ENCODE peak calls at places on chromosome 4, in six cellular contexts. K is upper lobe of left lung, N is epithelial cell of esophagus, C is body of pancreas, M is B cell, O is tibial nerve. Y is an unnamed sample.

GRCh38 chr4:139921551-139922184 is 232.3 kb downstream of the MAML3 start:
- DNase-seq in K (no peak), N (no peak), C (peak; percentile 79), M (no peak), O (no peak), Y (no peak)

GRCh38 chr4:53313510-53313909 is 52.4 kb downstream of the SCFD2 start:
- DNase-seq in K (no peak), N (peak; percentile 38), C (no peak), M (no peak), O (no peak), Y (no peak)

GRCh38 chr4:109942292-109942926 is 29.7 kb downstream of the EGF start:
- DNase-seq in K (no peak), N (peak; percentile 69), C (peak; percentile 65), M (no peak), O (no peak), Y (no peak)

GRCh38 chr4:84733343-84734033 is 150.6 kb downstream of the CDS1 start:
- DNase-seq in K (no peak), N (no peak), C (no peak), M (no peak), O (no peak), Y (no peak)

GRCh38 chr4:16868674-16869073 is 29.8 kb downstream of the LDB2 start:
- DNase-seq in K (no peak), N (no peak), C (no peak), M (no peak), O (no peak), Y (no peak)

GRCh38 chr4:166143227-166143626 is 270.2 kb downstream of the TLL1 start:
- DNase-seq in K (no peak), N (peak; percentile 25), C (no peak), M (no peak), O (no peak), Y (no peak)

GRCh38 chr4:52983563-52984303 is 121.6 kb downstream of the RASL11B start:
- DNase-seq in K (no peak), N (peak; percentile 71), C (no peak), M (peak; percentile 53), O (no peak), Y (no peak)

GRCh38 chr4:74631338-74631737 is 163.0 kb downstream of the BTC start:
- DNase-seq in K (no peak), N (peak; percentile 88), C (no peak), M (no peak), O (no peak), Y (no peak)

GRCh38 chr4:43435303-43435702 is 542.8 kb downstream of the GRXCR1 start:
- DNase-seq in K (no peak), N (no peak), C (no peak), M (no peak), O (no peak), Y (no peak)

GRCh38 chr4:15455290-15455689 is 14.4 kb upstream of the CC2D2A start:
- DNase-seq in K (no peak), N (peak; percentile 62), C (peak; percentile 30), M (no peak), O (peak; percentile 58), Y (no peak)

GRCh38 chr4:76208005-76208765 is 5.4 kb downstream of the SCARB2 start:
- DNase-seq in K (no peak), N (peak; percentile 90), C (peak; percentile 85), M (no peak), O (peak; percentile 71), Y (no peak)

GRCh38 chr4:73131281-73131680 is 61.8 kb upstream of the COX18 start:
- DNase-seq in K (no peak), N (no peak), C (no peak), M (no peak), O (no peak), Y (no peak)

GRCh38 chr4:73133784-73134183 is 64.3 kb upstream of the COX18 start:
- DNase-seq in K (no peak), N (no peak), C (no peak), M (no peak), O (no peak), Y (no peak)

GRCh38 chr4:73129319-73129718 is 59.8 kb upstream of the COX18 start:
- DNase-seq in K (no peak), N (no peak), C (no peak), M (no peak), O (no peak), Y (no peak)

GRCh38 chr4:73127839-73128448 is 58.4 kb upstream of the COX18 start:
- DNase-seq in K (no peak), N (peak; percentile 39), C (no peak), M (peak; percentile 7), O (no peak), Y (no peak)
- TF ChIP-seq CTCF in K (no peak), N (peak; percentile 50), C (no peak), M (peak; percentile 20), O (no peak), Y (no peak)

DNA sequence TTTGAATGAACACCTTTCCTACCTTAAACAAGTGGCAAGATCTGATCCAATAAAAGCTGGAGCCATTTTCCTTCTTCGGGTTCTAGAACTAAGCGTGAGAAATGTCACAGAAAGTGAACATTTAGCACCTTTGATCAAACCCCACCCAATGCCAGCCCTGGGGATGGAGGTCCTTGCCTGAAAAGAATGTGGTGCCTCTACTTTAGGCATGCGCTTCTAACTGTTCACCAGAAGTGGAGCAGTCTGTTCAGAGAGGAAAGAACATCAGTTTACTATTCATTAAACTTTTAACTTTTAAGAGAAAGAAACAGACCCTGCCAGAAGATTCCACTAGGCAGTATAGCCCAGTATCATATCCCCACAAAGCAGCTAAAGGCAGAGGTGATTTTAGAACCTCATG is 75.9 kb downstream of the INTS12 start:
- DNase-seq in K (no peak), N (no peak), C (no peak), M (no peak), O (no peak), Y (no peak)
- TF ChIP-seq CTCF in K (no peak), N (peak; percentile 21), C (no peak), M (no peak), O (no peak), Y (no peak)

DNA sequence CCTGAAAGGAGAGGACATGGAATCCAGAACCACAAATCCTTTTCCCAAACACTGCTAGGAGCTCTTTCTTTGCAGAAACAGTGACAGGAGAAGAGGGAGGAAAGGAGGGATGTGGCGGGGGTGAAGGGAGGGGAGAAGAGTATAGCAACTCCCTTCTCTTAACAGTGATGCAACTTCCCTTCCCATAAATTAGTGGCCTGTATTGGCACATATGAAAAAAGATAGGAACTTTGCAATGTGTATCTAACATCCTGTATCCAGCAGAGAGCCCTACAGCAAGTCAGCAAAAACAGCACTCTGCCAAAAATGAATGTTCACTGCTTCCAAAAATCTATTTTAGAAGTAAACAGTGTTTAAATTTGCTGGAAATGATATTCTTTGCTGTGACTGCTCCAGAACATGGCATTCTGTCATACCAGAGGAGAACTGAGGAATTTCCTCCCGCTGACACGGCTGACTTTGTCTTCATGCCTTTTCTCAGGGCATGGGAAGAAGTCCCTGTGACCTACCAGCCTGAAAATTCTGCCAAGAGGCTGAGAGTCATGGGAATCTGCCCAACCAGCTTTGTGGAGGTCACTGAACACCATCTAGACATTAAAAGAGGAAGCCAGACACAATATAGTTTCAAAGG is 343.3 kb upstream of the RASGEF1B start:
- DNase-seq in K (no peak), N (no peak), C (no peak), M (no peak), O (no peak), Y (no peak)
- TF ChIP-seq CTCF in K (no peak), N (no peak), C (no peak), M (no peak), O (no peak), Y (no peak)

GRCh38 chr4:94439606-94440005 is 12.1 kb upstream of the PDLIM5 start:
- DNase-seq in K (no peak), N (no peak), C (no peak), M (no peak), O (no peak), Y (no peak)

GRCh38 chr4:94444771-94445170 is 7.0 kb upstream of the PDLIM5 start:
- DNase-seq in K (no peak), N (no peak), C (no peak), M (no peak), O (no peak), Y (no peak)

GRCh38 chr4:94446386-94446785 is 5.4 kb upstream of the PDLIM5 start:
- DNase-seq in K (no peak), N (peak; percentile 95), C (no peak), M (no peak), O (no peak), Y (no peak)

GRCh38 chr4:94441838-94442237 is 9.9 kb upstream of the PDLIM5 start:
- DNase-seq in K (no peak), N (no peak), C (no peak), M (no peak), O (no peak), Y (no peak)

DNA sequence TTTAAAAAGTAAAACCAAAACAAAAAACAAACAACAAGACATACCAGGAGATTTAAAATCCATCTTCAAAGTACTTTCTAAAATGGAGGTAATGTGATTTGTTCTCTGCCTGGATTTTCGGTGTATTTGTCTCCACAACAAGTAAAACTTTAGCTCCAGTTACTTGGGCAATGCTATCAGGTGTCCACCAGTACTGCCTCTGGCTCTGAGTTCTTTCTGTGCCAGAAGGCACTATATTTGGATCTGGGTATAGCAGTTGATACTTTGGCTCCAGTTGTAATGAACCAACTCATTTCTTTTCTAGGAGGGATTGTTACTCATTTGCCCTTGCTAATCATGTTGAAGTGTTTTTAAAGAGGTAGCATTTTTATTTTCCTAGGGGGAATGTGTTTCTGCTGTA is 9.5 kb upstream of the PDLIM5 start:
- DNase-seq in K (no peak), N (no peak), C (no peak), M (no peak), O (no peak), Y (no peak)
- TF ChIP-seq CTCF in K (no peak), N (no peak), C (no peak), M (no peak), O (no peak), Y (no peak)

GRCh38 chr4:107037188-107037587 is 1.1 kb upstream of the DKK2 start:
- DNase-seq in K (peak; percentile 87), N (peak; percentile 36), C (peak; percentile 31), M (no peak), O (peak; percentile 16), Y (peak; percentile 30)

GRCh38 chr4:107035711-107036601 is at the start of gene DKK2:
- DNase-seq in K (peak; percentile 48), N (peak; percentile 37), C (peak; percentile 13), M (no peak), O (peak; percentile 21), Y (peak; percentile 42)

GRCh38 chr4:107034982-107035710 is 967 bp downstream of the DKK2 start:
- DNase-seq in K (peak; percentile 56), N (peak; percentile 17), C (peak; percentile 23), M (no peak), O (peak; percentile 13), Y (no peak)

GRCh38 chr4:107036602-107037151 is 564 bp upstream of the DKK2 start:
- DNase-seq in K (no peak), N (no peak), C (no peak), M (no peak), O (no peak), Y (peak; percentile 37)

DNA sequence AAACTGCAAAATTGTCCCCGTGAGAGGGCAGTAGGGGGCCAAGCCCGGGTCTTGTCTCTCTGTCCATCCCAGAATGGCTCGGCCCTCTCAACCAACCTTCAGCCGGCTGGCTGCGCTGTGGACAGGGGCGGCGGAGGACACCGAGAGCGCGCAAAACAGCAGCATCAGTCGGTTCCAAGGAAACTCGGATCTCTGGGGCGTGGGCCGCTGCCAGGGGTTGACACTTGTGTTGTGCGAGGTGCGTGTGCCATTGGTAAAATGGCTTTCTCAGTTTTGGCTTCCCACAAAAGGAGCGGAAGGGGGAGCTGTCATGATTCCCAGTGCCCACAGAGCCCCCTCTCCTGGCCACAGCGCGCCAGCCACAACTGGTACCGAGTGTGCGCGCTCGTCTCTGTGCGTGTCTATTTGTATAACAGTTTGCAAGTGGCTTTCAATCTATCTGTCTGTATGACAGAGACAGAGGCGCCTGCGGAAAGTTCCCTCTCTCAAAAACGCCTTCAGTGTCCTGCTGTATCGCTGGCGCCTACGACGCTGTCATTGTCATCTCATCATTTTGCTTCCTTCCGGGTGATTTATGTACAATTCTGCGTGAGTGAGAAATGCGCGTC is 1.9 kb downstream of the DKK2 start:
- DNase-seq in K (peak; percentile 54), N (peak; percentile 16), C (no peak), M (no peak), O (peak; percentile 32), Y (no peak)
- TF ChIP-seq CTCF in K (no peak), N (peak; percentile 21), C (no peak), M (no peak), O (no peak), Y (no peak)

Y was measured in mesothelial cell of epicardium.